ENCODE peak calls at places on chromosomes 3 and 15, in ten cellular contexts. H, V, L, F, U, N, P, Q, C and Z are unnamed samples.

GRCh38 chr3:30760737-30761136 is 133.7 kb downstream of the GADL1 start:
- DNase-seq in Q (no peak), P (no peak), V (no peak), N (no peak), L (no peak), H (no peak), C (no peak), F (no peak), U (no peak), Z (no peak)

GRCh38 chr3:180277036-180277435 is 240.3 kb upstream of the PEX5L start:
- DNase-seq in H (no peak), V (no peak), U (peak), F (no peak), N (no peak), P (no peak), Q (no peak), L (no peak), C (no peak), Z (peak)

GRCh38 chr3:52088445-52089367 is 32.3 kb upstream of the DUSP7 start:
- DNase-seq in N (no peak), V (no peak), L (no peak), Q (no peak), H (no peak), U (peak), P (no peak), F (no peak), C (no peak), Z (peak)

GRCh38 chr3:161264771-161265343 is 43.7 kb downstream of the NMD3 start:
- DNase-seq in N (no peak), P (no peak), U (peak), H (no peak), Q (no peak), V (no peak), F (no peak), C (no peak), L (no peak), Z (peak)

GRCh38 chr3:113183748-113184661 is 27.4 kb upstream of the BOC start:
- DNase-seq in N (no peak), H (no peak), C (no peak), V (no peak), P (no peak), F (no peak), U (no peak), L (no peak), Q (no peak), Z (peak)

GRCh38 chr3:67685499-67685898 is 31.1 kb upstream of the SUCLG2 start:
- DNase-seq in H (no peak), V (no peak), C (no peak), U (no peak), N (no peak), F (no peak), Q (no peak), L (no peak), P (peak), Z (no peak)

GRCh38 chr3:8204846-8205624 is 296.6 kb upstream of the LMCD1 start:
- DNase-seq in L (no peak), N (no peak), F (no peak), Q (no peak), U (peak), V (no peak), P (no peak), H (no peak), C (no peak), Z (peak)

GRCh38 chr15:100623301-100623700 is 20.9 kb downstream of the ASB7 start:
- DNase-seq in N (no peak), L (no peak), P (peak), F (no peak), H (no peak), V (no peak), U (peak), Q (no peak), C (no peak), Z (peak)

GRCh38 chr15:82570721-82571519 is 30.7 kb upstream of the RPS17 start:
- DNase-seq in F (no peak), Q (no peak), C (peak), U (peak), L (no peak), N (no peak), P (no peak), H (no peak), V (no peak), Z (peak)

GRCh38 chr3:26596325-26596724 is 26.2 kb upstream of the LRRC3B start:
- DNase-seq in F (no peak), P (no peak), V (no peak), L (no peak), U (no peak), H (no peak), C (no peak), N (no peak), Q (no peak), Z (no peak)

GRCh38 chr3:31251083-31251482 is 281.6 kb upstream of the STT3B start:
- DNase-seq in N (no peak), L (no peak), U (no peak), Q (no peak), P (no peak), V (no peak), F (no peak), H (no peak), C (no peak), Z (no peak)

GRCh38 chr3:49173116-49173791 is 1.9 kb downstream of the KLHDC8B start:
- DNase-seq in U (no peak), V (no peak), Q (peak), L (peak), F (peak), P (no peak), C (peak), H (no peak), N (no peak), Z (no peak)

GRCh38 chr3:187193181-187193580 is 4.1 kb upstream of the RTP1 start:
- DNase-seq in F (no peak), V (no peak), C (no peak), L (no peak), P (no peak), N (no peak), H (no peak), U (peak), Q (no peak), Z (peak)

GRCh38 chr3:7871161-7871560 is 630.5 kb upstream of the LMCD1 start:
- DNase-seq in H (no peak), L (no peak), U (no peak), C (no peak), V (no peak), P (no peak), F (no peak), Q (no peak), N (no peak), Z (peak)

GRCh38 chr15:97904196-97904572 is 56.3 kb upstream of the ARRDC4 start:
- DNase-seq in Q (peak), F (peak), C (peak), H (no peak), U (peak), V (peak), N (no peak), L (peak), P (no peak), Z (peak)

GRCh38 chr15:36484038-36484778 is 95.2 kb upstream of the CDIN1 start:
- DNase-seq in C (no peak), N (no peak), F (no peak), U (peak), L (no peak), H (no peak), P (no peak), V (no peak), Q (no peak), Z (peak)

DNA sequence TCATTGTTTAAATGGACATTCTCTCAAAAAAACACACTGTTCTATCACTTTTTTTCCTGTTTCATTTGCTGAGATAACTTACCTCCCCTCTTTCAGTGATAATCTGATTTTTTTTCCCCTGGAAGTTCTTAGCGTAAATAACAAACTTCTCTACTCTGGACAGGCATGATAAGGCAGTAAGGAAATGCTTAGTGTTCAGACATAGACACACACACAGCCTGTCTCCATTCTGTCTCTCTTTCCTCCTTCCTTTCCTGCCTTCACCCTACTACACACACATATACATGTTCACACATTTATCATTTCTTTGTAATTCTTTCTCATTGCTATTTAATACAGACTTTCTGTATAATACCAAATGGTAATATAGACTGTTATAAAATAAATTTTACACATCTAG is 470.8 kb upstream of the ROBO1 start:
- DNase-seq in Q (no peak), L (no peak), F (no peak), H (no peak), U (no peak), P (no peak), N (no peak), C (no peak), V (no peak), Z (no peak)
- H3K4me3 ChIP-seq in Q (no peak), L (no peak), F (no peak), H (no peak), U (no peak), P (no peak), N (no peak), C (no peak), V (no peak), Z (no peak)

GRCh38 chr3:107487490-107487889 is 35.3 kb upstream of the BBX start:
- DNase-seq in Q (no peak), V (no peak), L (no peak), H (no peak), U (no peak), P (no peak), C (no peak), F (no peak), N (no peak), Z (peak)
- H3K27ac ChIP-seq in Q (no peak), V (no peak), L (no peak), H (no peak), U (no peak), P (no peak), C (no peak), F (no peak), N (no peak), Z (no peak)

DNA sequence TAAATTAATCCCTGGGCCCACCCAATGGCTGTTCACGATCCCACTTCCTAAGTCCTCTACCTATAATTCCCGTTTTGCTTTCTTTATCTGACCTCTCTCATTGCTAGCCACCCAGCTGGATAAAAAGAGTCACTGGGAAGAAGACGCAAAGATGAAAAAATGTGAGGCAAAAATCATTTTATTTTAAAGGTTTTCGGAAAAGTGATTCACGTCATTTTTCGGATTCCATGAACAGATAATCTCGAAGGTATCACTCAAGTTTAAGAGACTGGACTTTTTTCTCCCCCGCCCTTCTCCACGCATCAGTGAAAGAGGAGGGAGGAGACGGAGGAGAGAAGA is 266.6 kb downstream of the CGGBP1 start:
- DNase-seq in F (no peak), V (no peak), N (no peak), H (no peak), U (no peak), P (no peak), L (no peak), C (no peak), Q (no peak), Z (no peak)
- H3K4me3 ChIP-seq in F (peak), V (peak), N (no peak), H (no peak), U (peak), P (no peak), L (no peak), C (peak), Q (peak), Z (peak)

DNA sequence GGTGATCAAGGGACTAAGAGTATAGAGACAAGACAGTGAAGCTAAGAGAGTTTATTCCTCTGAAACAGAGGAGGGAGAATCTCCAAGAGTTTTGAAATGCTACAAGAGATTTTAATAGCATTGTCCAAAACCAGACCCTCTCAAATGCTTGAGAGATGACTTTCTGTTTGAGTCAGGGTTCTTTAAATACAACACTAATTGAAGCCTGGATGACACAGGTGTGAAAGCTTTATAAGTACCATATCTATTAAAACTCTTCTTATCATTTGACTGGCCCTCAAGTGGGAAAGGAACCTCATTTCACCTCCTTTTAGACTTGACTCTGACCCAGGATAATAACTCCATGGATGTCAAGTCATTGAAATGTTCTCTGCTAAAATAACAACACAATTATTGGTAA is 5.6 kb downstream of the COL8A1 start:
- DNase-seq in Q (no peak), F (no peak), H (no peak), U (no peak), L (no peak), V (no peak), N (no peak), C (no peak), P (no peak), Z (no peak)
- H3K27ac ChIP-seq in Q (no peak), F (peak), H (no peak), U (no peak), L (no peak), V (no peak), N (no peak), C (no peak), P (no peak), Z (no peak)

GRCh38 chr3:42532229-42532628 is 29.8 kb downstream of the VIPR1 start:
- DNase-seq in H (no peak), P (no peak), L (no peak), U (no peak), Q (no peak), V (no peak), N (no peak), C (no peak), F (no peak), Z (no peak)

GRCh38 chr3:42527368-42527917 is 25.0 kb downstream of the VIPR1 start:
- DNase-seq in U (no peak), C (no peak), L (no peak), P (no peak), V (no peak), Q (no peak), H (no peak), N (no peak), F (no peak), Z (no peak)

GRCh38 chr3:42531470-42531869 is 29.0 kb downstream of the VIPR1 start:
- DNase-seq in P (no peak), C (no peak), V (no peak), H (no peak), Q (no peak), F (no peak), U (no peak), N (no peak), L (no peak), Z (no peak)

GRCh38 chr3:42529463-42529862 is 27.0 kb downstream of the VIPR1 start:
- DNase-seq in L (no peak), Q (no peak), H (no peak), N (no peak), C (no peak), U (no peak), P (no peak), F (no peak), V (no peak), Z (no peak)

GRCh38 chr3:42530073-42530472 is 27.6 kb downstream of the VIPR1 start:
- DNase-seq in F (no peak), Q (no peak), P (no peak), U (no peak), N (no peak), H (no peak), L (no peak), V (no peak), C (no peak), Z (no peak)
- H3K4me3 ChIP-seq in F (no peak), Q (no peak), P (no peak), U (no peak), N (no peak), H (peak), L (no peak), V (no peak), C (no peak), Z (no peak)

GRCh38 chr15:74598126-74598842 is 17.4 kb upstream of the CLK3 start:
- DNase-seq in V (peak), C (peak), Q (peak), F (peak), P (peak), L (peak), U (peak), H (peak), N (no peak), Z (peak)
- H3K27ac ChIP-seq in V (peak), C (peak), Q (peak), F (peak), P (no peak), L (peak), U (peak), H (peak), N (peak), Z (no peak)